ENCODE peak calls at places on chromosomes 12 and 14, in eight cellular contexts. B is astrocyte of the spinal cord, C is endothelial cell, H is omental fat pad, E is AG09319, T is GM12878, I is fibroblast of mammary gland, N is AG10803. K is an unnamed sample.

GRCh38 chr14:105023791-105024480 is 3.1 kb upstream of the CDCA4 start:
- DNase-seq in C (no peak), I (peak), N (peak), E (no peak), H (no peak), T (no peak), B (peak), K (peak)

GRCh38 chr14:90491868-90492560 is 95.2 kb downstream of the CALM1 start:
- DNase-seq in C (no peak), T (no peak), B (no peak), I (peak), N (no peak), H (no peak), E (no peak), K (no peak)

GRCh38 chr12:51873251-51873994 is 14.5 kb upstream of the ANKRD33 start:
- DNase-seq in H (no peak), B (no peak), N (no peak), I (no peak), T (no peak), C (no peak), E (no peak), K (no peak)

GRCh38 chr12:92702754-92703679 is at the start of gene PLEKHG7:
- DNase-seq in N (no peak), B (no peak), H (no peak), C (no peak), I (no peak), T (peak), E (no peak), K (no peak)

GRCh38 chr12:12349711-12350665 is at the start of gene MANSC1:
- DNase-seq in C (peak), N (peak), E (no peak), T (no peak), I (peak), H (no peak), B (no peak), K (no peak)

GRCh38 chr14:31930493-31931225 is 146.4 kb upstream of the ARHGAP5 start:
- DNase-seq in B (peak), I (peak), N (peak), H (no peak), E (no peak), T (no peak), C (no peak), K (no peak)

GRCh38 chr14:95398630-95399547 is 79.2 kb upstream of the CLMN start:
- DNase-seq in I (no peak), C (no peak), N (no peak), H (no peak), B (no peak), T (no peak), E (no peak), K (no peak)

GRCh38 chr12:108875280-108875679 is 4.6 kb upstream of the DAO start:
- DNase-seq in B (no peak), C (no peak), I (no peak), T (no peak), E (no peak), N (no peak), H (no peak), K (no peak)

GRCh38 chr14:33800735-33801163 is 150.1 kb downstream of the EGLN3 start:
- DNase-seq in B (no peak), I (no peak), C (no peak), T (no peak), E (no peak), N (no peak), H (no peak), K (no peak)

GRCh38 chr14:94485944-94486841 is 10.2 kb upstream of the SERPINA9 start:
- DNase-seq in H (no peak), B (peak), E (peak), I (peak), T (no peak), N (peak), C (peak), K (peak)

GRCh38 chr12:118981285-118982201 is at the start of gene SRRM4:
- DNase-seq in H (no peak), C (peak), E (no peak), N (no peak), I (no peak), T (no peak), B (no peak), K (no peak)

GRCh38 chr12:107903377-107904061 is 129.0 kb downstream of the ASCL4 start:
- DNase-seq in H (no peak), E (no peak), T (peak), C (peak), N (no peak), B (peak), I (no peak), K (no peak)

GRCh38 chr12:91185437-91185836 is 2.8 kb upstream of the DCN start:
- DNase-seq in N (no peak), C (no peak), E (no peak), B (no peak), I (no peak), H (no peak), T (no peak), K (no peak)

GRCh38 chr12:84698576-84699333 is 213.8 kb downstream of the SLC6A15 start:
- DNase-seq in C (no peak), I (no peak), E (no peak), B (no peak), T (no peak), H (no peak), N (no peak), K (no peak)

GRCh38 chr14:75469606-75470237 is 41.9 kb downstream of the JDP2 start:
- DNase-seq in I (no peak), C (no peak), B (no peak), N (no peak), E (no peak), H (no peak), T (no peak), K (no peak)

GRCh38 chr14:64191756-64192155 is 102.4 kb downstream of the ESR2 start:
- DNase-seq in C (no peak), I (peak), T (no peak), B (peak), N (peak), E (peak), H (no peak), K (peak)

GRCh38 chr14:98858158-98858557 is 413.8 kb downstream of the BCL11B start:
- DNase-seq in T (no peak), I (no peak), H (no peak), B (no peak), E (no peak), N (no peak), C (no peak), K (no peak)
- TF ChIP-seq CTCF in T (no peak), I (no peak), H (no peak), B (no peak), E (no peak), N (no peak), C (no peak), K (no peak)

DNA sequence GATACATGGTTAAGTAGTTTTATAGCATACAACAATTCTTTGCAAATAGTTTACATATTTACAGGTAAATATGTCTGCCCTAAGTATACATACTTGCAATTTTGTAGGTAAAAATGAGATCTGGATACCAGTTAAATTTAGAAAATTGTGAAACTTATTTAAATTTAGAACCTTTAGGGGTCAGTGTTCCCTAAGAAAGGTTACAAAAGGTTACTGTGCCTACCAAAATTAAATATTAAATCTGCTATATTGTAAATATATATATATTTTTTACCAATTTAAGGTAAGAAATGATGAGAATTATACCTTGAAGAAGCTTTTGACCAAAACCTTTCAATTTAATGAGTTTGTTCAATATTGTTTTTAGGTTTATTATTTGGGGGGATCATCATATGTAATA is 54.0 kb downstream of the MIPOL1 start:
- DNase-seq in B (no peak), I (no peak), E (no peak), T (no peak), C (no peak), N (no peak), H (no peak), K (no peak)
- TF ChIP-seq CTCF in B (no peak), I (peak), E (no peak), T (no peak), C (peak), N (no peak), H (no peak), K (no peak)

GRCh38 chr14:69699743-69700309 is 67.1 kb upstream of the SRSF5 start:
- DNase-seq in T (no peak), H (no peak), B (no peak), C (no peak), N (no peak), E (no peak), I (no peak), K (no peak)
- TF ChIP-seq CTCF in T (no peak), H (no peak), B (no peak), C (no peak), N (no peak), E (no peak), I (no peak), K (no peak)

DNA sequence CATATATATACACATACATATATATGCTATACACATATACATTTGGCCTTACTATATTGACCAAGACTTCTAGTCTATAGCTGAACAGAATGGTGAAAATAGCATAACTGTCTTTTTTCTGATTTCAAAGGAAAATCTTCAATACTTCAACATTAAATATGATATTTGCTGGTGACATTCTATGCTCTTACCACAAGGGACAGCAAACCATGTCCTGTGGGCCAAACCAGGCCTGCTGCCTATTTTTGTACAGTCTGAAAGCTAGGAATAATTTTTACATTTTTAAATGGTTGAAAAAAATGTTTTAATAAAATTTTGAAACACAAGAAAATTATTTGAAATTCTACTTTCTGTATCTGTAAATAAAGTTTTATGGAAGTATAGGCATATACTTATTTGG is 63.6 kb downstream of the EML5 start:
- DNase-seq in E (no peak), C (no peak), N (no peak), I (no peak), B (no peak), T (no peak), H (no peak), K (no peak)
- TF ChIP-seq CTCF in E (peak), C (peak), N (peak), I (peak), B (peak), T (no peak), H (no peak), K (no peak)

GRCh38 chr14:69260979-69261605 is 1.1 kb downstream of the GALNT16 start:
- DNase-seq in N (no peak), E (no peak), B (no peak), T (no peak), I (no peak), C (peak), H (no peak), K (no peak)
- TF ChIP-seq CTCF in N (peak), E (peak), B (peak), T (peak), I (peak), C (peak), H (no peak), K (peak)